ENCODE peak calls at places on chromosome X, in seven cellular contexts. One of them, this sample, is unnamed.

GRCh38 chrX:70386240-70386639 is 36.9 kb upstream of the GDPD2 start:
- DNase-seq in GM12878: no peak
- DNase-seq in fibroblast of lung: peak
- DNase-seq in SK-N-SH: no peak
- DNase-seq in MM.1S: no peak
- DNase-seq in hepatocyte: no peak
- DNase-seq in OCI-LY7: no peak
- DNase-seq in this sample: no peak

GRCh38 chrX:87525771-87526229 is 8.2 kb downstream of the KLHL4 start:
- DNase-seq in GM12878: no peak
- DNase-seq in SK-N-SH: no peak
- DNase-seq in fibroblast of lung: peak
- DNase-seq in hepatocyte: peak
- DNase-seq in MM.1S: no peak
- DNase-seq in OCI-LY7: no peak
- DNase-seq in this sample: no peak

GRCh38 chrX:3584415-3584996 is 128.9 kb downstream of the PRKX start:
- DNase-seq in GM12878: no peak
- DNase-seq in fibroblast of lung: no peak
- DNase-seq in hepatocyte: no peak
- DNase-seq in MM.1S: no peak
- DNase-seq in SK-N-SH: no peak
- DNase-seq in OCI-LY7: no peak
- DNase-seq in this sample: no peak

GRCh38 chrX:54446084-54446483 is 5.9 kb downstream of the TSR2 start:
- DNase-seq in SK-N-SH: no peak
- DNase-seq in hepatocyte: no peak
- DNase-seq in fibroblast of lung: no peak
- DNase-seq in OCI-LY7: no peak
- DNase-seq in MM.1S: no peak
- DNase-seq in GM12878: no peak
- DNase-seq in this sample: no peak

GRCh38 chrX:79146552-79147390 is 2.3 kb downstream of the GPR174 start:
- DNase-seq in fibroblast of lung: no peak
- DNase-seq in OCI-LY7: peak
- DNase-seq in MM.1S: no peak
- DNase-seq in SK-N-SH: no peak
- DNase-seq in hepatocyte: no peak
- DNase-seq in GM12878: peak
- DNase-seq in this sample: peak

GRCh38 chrX:10231461-10231860 is 74.7 kb downstream of the CLCN4 start:
- DNase-seq in fibroblast of lung: no peak
- DNase-seq in hepatocyte: no peak
- DNase-seq in GM12878: no peak
- DNase-seq in OCI-LY7: no peak
- DNase-seq in SK-N-SH: no peak
- DNase-seq in MM.1S: no peak
- DNase-seq in this sample: no peak

GRCh38 chrX:149010026-149010898 is 494.8 kb downstream of the IDS start:
- DNase-seq in hepatocyte: no peak
- DNase-seq in MM.1S: no peak
- DNase-seq in SK-N-SH: no peak
- DNase-seq in OCI-LY7: no peak
- DNase-seq in GM12878: no peak
- DNase-seq in fibroblast of lung: no peak
- DNase-seq in this sample: no peak

GRCh38 chrX:74505437-74505836 is 84.1 kb downstream of the SLC16A2 start:
- DNase-seq in GM12878: no peak
- DNase-seq in SK-N-SH: no peak
- DNase-seq in fibroblast of lung: no peak
- DNase-seq in MM.1S: no peak
- DNase-seq in OCI-LY7: no peak
- DNase-seq in hepatocyte: no peak
- DNase-seq in this sample: no peak

GRCh38 chrX:129540725-129541184 is 696 bp downstream of the OCRL start:
- DNase-seq in hepatocyte: peak
- DNase-seq in SK-N-SH: no peak
- DNase-seq in GM12878: no peak
- DNase-seq in fibroblast of lung: no peak
- DNase-seq in OCI-LY7: peak
- DNase-seq in MM.1S: no peak
- DNase-seq in this sample: peak

GRCh38 chrX:3655181-3655580 is 58.3 kb downstream of the PRKX start:
- DNase-seq in GM12878: no peak
- DNase-seq in MM.1S: no peak
- DNase-seq in fibroblast of lung: no peak
- DNase-seq in OCI-LY7: no peak
- DNase-seq in hepatocyte: no peak
- DNase-seq in SK-N-SH: no peak
- DNase-seq in this sample: no peak

GRCh38 chrX:107565916-107566602 is 62.3 kb upstream of the PRPS1 start:
- DNase-seq in hepatocyte: peak
- DNase-seq in SK-N-SH: peak
- DNase-seq in fibroblast of lung: no peak
- DNase-seq in GM12878: no peak
- DNase-seq in MM.1S: no peak
- DNase-seq in OCI-LY7: no peak
- DNase-seq in this sample: no peak

DNA sequence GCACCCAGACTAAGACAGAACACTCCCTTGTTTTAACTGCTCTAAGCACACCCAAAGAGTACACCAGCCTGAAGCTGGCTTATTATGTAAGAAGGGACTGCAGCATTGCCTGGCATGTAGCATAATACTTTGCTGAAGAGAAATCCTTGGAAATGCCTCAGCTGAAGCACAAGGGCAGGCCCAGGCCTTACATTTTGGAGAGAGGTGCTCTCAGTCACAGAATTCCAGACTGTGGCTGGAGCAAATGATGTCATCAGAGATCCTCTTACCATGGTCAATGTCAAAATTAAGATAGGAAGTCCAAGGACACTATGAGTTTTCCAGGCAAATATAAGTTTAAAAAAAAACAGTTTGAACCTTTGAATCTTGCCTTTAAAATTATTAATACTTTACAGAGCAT is 14.8 kb downstream of the ARHGEF6 start:
- DNase-seq in MM.1S: no peak
- DNase-seq in SK-N-SH: no peak
- DNase-seq in fibroblast of lung: no peak
- DNase-seq in OCI-LY7: no peak
- DNase-seq in hepatocyte: no peak
- DNase-seq in GM12878: no peak
- DNase-seq in this sample: no peak
- H3K4me3 ChIP-seq in MM.1S: no peak
- H3K4me3 ChIP-seq in SK-N-SH: no peak
- H3K4me3 ChIP-seq in fibroblast of lung: no peak
- H3K4me3 ChIP-seq in OCI-LY7: no peak
- H3K4me3 ChIP-seq in hepatocyte: no peak
- H3K4me3 ChIP-seq in GM12878: no peak
- H3K4me3 ChIP-seq in this sample: no peak

DNA sequence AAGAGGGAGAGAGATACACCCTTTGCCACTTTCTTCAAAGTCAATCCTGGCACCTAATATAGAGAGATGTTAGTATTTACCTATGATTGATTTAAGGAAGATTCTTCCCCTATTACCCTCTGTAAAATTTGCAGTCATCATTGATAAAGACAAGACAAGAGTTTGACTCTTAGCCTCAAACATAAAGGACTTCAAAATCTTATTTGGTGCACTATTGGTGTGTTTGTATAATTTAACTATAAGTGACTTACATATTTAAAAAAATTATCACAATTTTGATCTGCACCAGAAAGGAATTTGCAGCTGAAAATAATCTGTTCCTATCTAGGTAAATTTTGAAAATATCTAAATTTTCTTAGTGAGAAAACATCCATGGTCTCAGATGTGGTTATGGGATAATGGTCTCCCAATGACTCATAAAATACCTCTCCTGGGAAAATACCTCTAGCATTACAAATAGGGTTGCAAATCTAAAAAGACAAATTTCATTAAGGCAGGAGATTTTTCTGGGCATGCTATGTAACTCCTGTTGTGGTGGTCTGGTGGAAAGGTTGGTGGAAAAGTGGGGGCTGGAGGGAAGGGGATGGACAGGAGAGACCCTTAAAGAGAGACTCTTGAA is 173.6 kb upstream of the MED14 start:
- DNase-seq in GM12878: no peak
- DNase-seq in SK-N-SH: no peak
- DNase-seq in hepatocyte: no peak
- DNase-seq in MM.1S: no peak
- DNase-seq in OCI-LY7: no peak
- DNase-seq in fibroblast of lung: peak
- DNase-seq in this sample: no peak
- H3K4me2 ChIP-seq in GM12878: no peak
- H3K4me2 ChIP-seq in SK-N-SH: peak
- H3K4me2 ChIP-seq in hepatocyte: no peak
- H3K4me2 ChIP-seq in MM.1S: no peak
- H3K4me2 ChIP-seq in OCI-LY7: no peak
- H3K4me2 ChIP-seq in fibroblast of lung: no peak
- H3K4me2 ChIP-seq in this sample: no peak

DNA sequence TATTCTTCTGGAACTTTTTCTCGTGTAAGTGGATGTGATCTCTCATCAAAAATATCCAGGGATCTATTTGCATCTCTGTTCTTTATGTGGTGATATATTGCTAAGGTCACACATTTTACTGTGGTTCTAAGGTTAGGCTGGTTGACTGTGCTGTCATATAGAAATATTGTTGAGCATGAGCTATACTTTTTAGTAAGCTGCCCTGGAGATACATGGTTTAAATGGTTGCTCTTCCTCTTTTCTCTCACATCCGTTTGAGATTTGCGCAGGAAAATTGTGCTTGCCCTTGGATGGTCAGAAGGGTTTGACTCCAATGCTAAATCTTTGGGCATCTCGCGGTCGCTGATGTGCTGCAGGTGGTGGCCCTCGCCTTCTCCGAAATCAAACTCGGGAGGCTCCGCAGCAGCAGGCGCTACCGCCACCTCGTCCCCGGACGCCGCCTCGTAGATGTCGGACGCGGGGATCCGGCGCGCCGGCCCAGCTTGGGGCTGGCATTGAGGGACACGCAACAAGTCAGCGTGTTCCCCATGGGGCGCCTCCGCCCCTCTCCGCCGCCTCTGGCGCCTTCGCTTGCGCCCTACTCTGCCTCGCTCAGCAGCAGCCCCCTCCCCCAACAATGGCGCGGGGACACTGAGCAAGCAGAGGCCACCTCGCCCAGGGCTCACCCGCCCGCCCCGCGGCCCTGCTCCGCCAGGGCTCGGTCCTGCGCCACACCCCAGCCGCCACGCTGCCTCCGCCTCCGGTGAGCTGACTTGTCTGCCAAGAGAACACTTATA is 154.5 kb downstream of the MSN start:
- DNase-seq in OCI-LY7: no peak
- DNase-seq in fibroblast of lung: no peak
- DNase-seq in MM.1S: no peak
- DNase-seq in hepatocyte: no peak
- DNase-seq in GM12878: no peak
- DNase-seq in SK-N-SH: no peak
- DNase-seq in this sample: no peak
- H2AFZ ChIP-seq in OCI-LY7: no peak
- H2AFZ ChIP-seq in fibroblast of lung: no peak
- H2AFZ ChIP-seq in MM.1S: no peak
- H2AFZ ChIP-seq in hepatocyte: no peak
- H2AFZ ChIP-seq in GM12878: peak
- H2AFZ ChIP-seq in SK-N-SH: no peak
- H2AFZ ChIP-seq in this sample: no peak

GRCh38 chrX:15769300-15769954 is 20.9 kb upstream of the ZRSR2 start:
- DNase-seq in fibroblast of lung: no peak
- DNase-seq in MM.1S: no peak
- DNase-seq in SK-N-SH: no peak
- DNase-seq in OCI-LY7: no peak
- DNase-seq in GM12878: no peak
- DNase-seq in hepatocyte: no peak
- DNase-seq in this sample: no peak
- H3K4me3 ChIP-seq in fibroblast of lung: no peak
- H3K4me3 ChIP-seq in MM.1S: no peak
- H3K4me3 ChIP-seq in SK-N-SH: no peak
- H3K4me3 ChIP-seq in OCI-LY7: no peak
- H3K4me3 ChIP-seq in GM12878: no peak
- H3K4me3 ChIP-seq in hepatocyte: no peak
- H3K4me3 ChIP-seq in this sample: no peak

GRCh38 chrX:45513042-45513441 is 312.4 kb upstream of the DIPK2B start:
- DNase-seq in hepatocyte: no peak
- DNase-seq in GM12878: no peak
- DNase-seq in fibroblast of lung: no peak
- DNase-seq in OCI-LY7: no peak
- DNase-seq in SK-N-SH: no peak
- DNase-seq in MM.1S: no peak
- DNase-seq in this sample: no peak
- H3K4me2 ChIP-seq in hepatocyte: no peak
- H3K4me2 ChIP-seq in GM12878: no peak
- H3K4me2 ChIP-seq in fibroblast of lung: no peak
- H3K4me2 ChIP-seq in OCI-LY7: no peak
- H3K4me2 ChIP-seq in SK-N-SH: no peak
- H3K4me2 ChIP-seq in MM.1S: no peak
- H3K4me2 ChIP-seq in this sample: no peak